ENCODE peak calls at places on chromosomes 12 and 14, in eight cellular contexts. B, P, F, N, W, S, C and Y are unnamed samples.

GRCh38 chr14:104801284-104802119 is 601 bp downstream of the ZBTB42 start:
- DNase-seq in B (no peak), P (no peak), F (no peak), N (peak), W (no peak), S (no peak), C (no peak), Y (no peak)

GRCh38 chr14:38122241-38122640 is 85.5 kb upstream of the SSTR1 start:
- DNase-seq in B (no peak), P (no peak), F (no peak), N (no peak), W (no peak), S (no peak), C (no peak), Y (no peak)

GRCh38 chr14:72962829-72963312 is 36.6 kb downstream of the DCAF4 start:
- DNase-seq in B (peak), P (no peak), F (no peak), N (no peak), W (no peak), S (no peak), C (no peak), Y (peak)

GRCh38 chr12:8081228-8081920 is 700 bp upstream of the NECAP1 start:
- DNase-seq in B (peak), P (no peak), F (no peak), N (no peak), W (no peak), S (peak), C (peak), Y (peak)

GRCh38 chr12:79238246-79238645 is 373.7 kb downstream of the SYT1 start:
- DNase-seq in B (no peak), P (no peak), F (no peak), N (no peak), W (no peak), S (no peak), C (no peak), Y (no peak)

GRCh38 chr14:81169711-81170103 is 51.1 kb downstream of the GTF2A1 start:
- DNase-seq in B (no peak), P (peak), F (peak), N (peak), W (peak), S (no peak), C (no peak), Y (no peak)

GRCh38 chr14:95396221-95396620 is 76.5 kb upstream of the CLMN start:
- DNase-seq in B (no peak), P (no peak), F (no peak), N (no peak), W (no peak), S (no peak), C (no peak), Y (no peak)

GRCh38 chr14:68403191-68403781 is 389.6 kb downstream of the ZFP36L1 start:
- DNase-seq in B (no peak), P (no peak), F (no peak), N (no peak), W (no peak), S (no peak), C (no peak), Y (no peak)

GRCh38 chr12:64650762-64651161 is 40.5 kb downstream of the RASSF3 start:
- DNase-seq in B (no peak), P (no peak), F (no peak), N (no peak), W (no peak), S (no peak), C (no peak), Y (no peak)

GRCh38 chr12:3772380-3772779 is 19.5 kb upstream of the CRACR2A start:
- DNase-seq in B (no peak), P (no peak), F (no peak), N (no peak), W (no peak), S (no peak), C (no peak), Y (no peak)

GRCh38 chr12:111791507-111791906 is 24.8 kb downstream of the ALDH2 start:
- DNase-seq in B (no peak), P (no peak), F (no peak), N (peak), W (no peak), S (no peak), C (no peak), Y (no peak)

GRCh38 chr14:68886109-68886434 is 93.0 kb downstream of the ACTN1 start:
- DNase-seq in B (no peak), P (no peak), F (peak), N (no peak), W (no peak), S (no peak), C (no peak), Y (peak)

GRCh38 chr12:34299802-34300193 is 277.5 kb downstream of the ALG10 start:
- DNase-seq in B (no peak), P (peak), F (no peak), N (peak), W (no peak), S (no peak), C (no peak), Y (no peak)

GRCh38 chr12:16198884-16199283 is 78.6 kb downstream of the SLC15A5 start:
- DNase-seq in B (no peak), P (no peak), F (no peak), N (no peak), W (no peak), S (no peak), C (no peak), Y (no peak)

GRCh38 chr12:92132282-92132681 is 13.4 kb downstream of the BTG1 start:
- DNase-seq in B (no peak), P (no peak), F (no peak), N (no peak), W (no peak), S (no peak), C (no peak), Y (no peak)

GRCh38 chr12:120399531-120399930 is 30.6 kb upstream of the MSI1 start:
- DNase-seq in B (no peak), P (no peak), F (no peak), N (no peak), W (no peak), S (no peak), C (no peak), Y (no peak)

GRCh38 chr12:111773801-111774551 is 7.2 kb downstream of the ALDH2 start:
- DNase-seq in B (no peak), P (peak), F (peak), N (no peak), W (peak), S (no peak), C (no peak), Y (no peak)

GRCh38 chr12:109428038-109428629 is 49.0 kb downstream of the KCTD10 start:
- DNase-seq in B (peak), P (peak), F (peak), N (peak), W (peak), S (peak), C (peak), Y (peak)

GRCh38 chr14:90039253-90040010 is 22.4 kb upstream of the KCNK13 start:
- DNase-seq in B (no peak), P (no peak), F (no peak), N (no peak), W (no peak), S (no peak), C (no peak), Y (no peak)

GRCh38 chr14:22520235-22520634 is 68.8 kb downstream of the DAD1 start:
- DNase-seq in B (no peak), P (no peak), F (no peak), N (no peak), W (no peak), S (no peak), C (no peak), Y (no peak)

GRCh38 chr12:6356374-6356820 is 14.5 kb upstream of the TNFRSF1A start:
- DNase-seq in B (no peak), P (no peak), F (no peak), N (no peak), W (no peak), S (no peak), C (no peak), Y (no peak)

GRCh38 chr14:105087308-105087962 is 22.2 kb upstream of the GPR132 start:
- DNase-seq in B (peak), P (peak), F (peak), N (peak), W (no peak), S (no peak), C (no peak), Y (peak)

GRCh38 chr12:6696690-6697583 is 3.7 kb downstream of the PIANP start:
- DNase-seq in B (no peak), P (no peak), F (no peak), N (no peak), W (no peak), S (no peak), C (no peak), Y (no peak)

GRCh38 chr12:32365473-32366064 is 33.8 kb upstream of the FGD4 start:
- DNase-seq in B (peak), P (no peak), F (no peak), N (no peak), W (no peak), S (peak), C (peak), Y (peak)

GRCh38 chr14:33660248-33660647 is 290.6 kb downstream of the EGLN3 start:
- DNase-seq in B (no peak), P (no peak), F (no peak), N (no peak), W (no peak), S (no peak), C (no peak), Y (no peak)

GRCh38 chr14:81095539-81095938 is 125.2 kb downstream of the GTF2A1 start:
- DNase-seq in B (no peak), P (no peak), F (no peak), N (no peak), W (no peak), S (no peak), C (no peak), Y (no peak)

GRCh38 chr12:57063991-57064725 is 14.2 kb upstream of the MYO1A start:
- DNase-seq in B (no peak), P (no peak), F (no peak), N (no peak), W (no peak), S (no peak), C (peak), Y (no peak)

GRCh38 chr14:81517798-81518398 is 15.8 kb downstream of the SEL1L start:
- DNase-seq in B (no peak), P (no peak), F (peak), N (no peak), W (no peak), S (no peak), C (no peak), Y (no peak)

GRCh38 chr12:124392271-124392990 is 97.5 kb downstream of the RFLNA start:
- DNase-seq in B (no peak), P (no peak), F (peak), N (no peak), W (no peak), S (peak), C (no peak), Y (peak)